ENCODE peak calls at places on chromosome 1, in five cellular contexts. C, A, X, N and W are unnamed samples.

GRCh38 chr1:12405325-12406217 is 175.7 kb downstream of the VPS13D start:
- DNase-seq in C (peak; percentile 81), A (peak; percentile 36), X (no peak), N (no peak), W (no peak)

GRCh38 chr1:173448945-173449344 is 28.2 kb upstream of the PRDX6 start:
- DNase-seq in C (no peak), A (no peak), X (no peak), N (no peak), W (no peak)

GRCh38 chr1:205563927-205564441 is 59.5 kb downstream of the CDK18 start:
- DNase-seq in C (no peak), A (no peak), X (no peak), N (no peak), W (no peak)

GRCh38 chr1:10530756-10531155 is 56.0 kb downstream of the PEX14 start:
- DNase-seq in C (peak; percentile 73), A (peak; percentile 93), X (no peak), N (no peak), W (no peak)

GRCh38 chr1:37477198-37477931 is 3.0 kb downstream of the ZC3H12A start:
- DNase-seq in C (peak; percentile 70), A (peak; percentile 87), X (no peak), N (no peak), W (no peak)

GRCh38 chr1:214378492-214378891 is 97.5 kb downstream of the SMYD2 start:
- DNase-seq in C (no peak), A (peak; percentile 35), X (no peak), N (no peak), W (no peak)

GRCh38 chr1:170664828-170665617 is 1.1 kb downstream of the PRRX1 start:
- DNase-seq in C (no peak), A (peak; percentile 80), X (peak; percentile 52), N (no peak), W (no peak)

GRCh38 chr1:230868736-230869385 is 540 bp upstream of the C1orf198 start:
- DNase-seq in C (peak; percentile 38), A (peak; percentile 83), X (peak; percentile 51), N (no peak), W (no peak)

GRCh38 chr1:200139661-200140250 is 112.2 kb downstream of the NR5A2 start:
- DNase-seq in C (peak; percentile 81), A (peak; percentile 56), X (peak; percentile 36), N (peak; percentile 47), W (no peak)

GRCh38 chr1:48223372-48224081 is 1.0 kb downstream of the SLC5A9 start:
- DNase-seq in C (no peak), A (no peak), X (no peak), N (no peak), W (no peak)

GRCh38 chr1:10444248-10444647 is 5.6 kb upstream of the CORT start:
- DNase-seq in C (no peak), A (no peak), X (no peak), N (no peak), W (no peak)

GRCh38 chr1:204348722-204349121 is 11.0 kb downstream of the PLEKHA6 start:
- DNase-seq in C (peak; percentile 82), A (no peak), X (no peak), N (no peak), W (no peak)